ENCODE peak calls at places on chromosomes 16 and 17, in five cellular contexts. One of them, this sample, is unnamed.

GRCh38 chr17:40070895-40071719 is 8.3 kb downstream of the THRA start:
- DNase-seq in PC-3: no peak
- DNase-seq in GM23338: peak; percentile 51
- DNase-seq in HCT116: no peak
- DNase-seq in neural progenitor cell: peak; percentile 54
- DNase-seq in this sample: peak; percentile 44

GRCh38 chr16:14539631-14540030 is 90.4 kb downstream of the PARN start:
- DNase-seq in PC-3: no peak
- DNase-seq in GM23338: no peak
- DNase-seq in HCT116: no peak
- DNase-seq in neural progenitor cell: no peak
- DNase-seq in this sample: peak; percentile 18

GRCh38 chr16:66376577-66377326 is 10.3 kb downstream of the CDH5 start:
- DNase-seq in PC-3: peak; percentile 6
- DNase-seq in GM23338: no peak
- DNase-seq in HCT116: no peak
- DNase-seq in neural progenitor cell: no peak
- DNase-seq in this sample: no peak

GRCh38 chr17:38864636-38865398 is 5.0 kb upstream of the LASP1 start:
- DNase-seq in PC-3: no peak
- DNase-seq in GM23338: peak; percentile 80
- DNase-seq in HCT116: no peak
- DNase-seq in neural progenitor cell: peak; percentile 53
- DNase-seq in this sample: peak; percentile 45

GRCh38 chr16:82983390-82983789 is 356.6 kb downstream of the CDH13 start:
- DNase-seq in PC-3: no peak
- DNase-seq in GM23338: no peak
- DNase-seq in HCT116: no peak
- DNase-seq in neural progenitor cell: no peak
- DNase-seq in this sample: no peak

GRCh38 chr17:62860962-62861873 is 53.1 kb upstream of the MARCHF10 start:
- DNase-seq in PC-3: peak; percentile 83
- DNase-seq in GM23338: no peak
- DNase-seq in HCT116: no peak
- DNase-seq in neural progenitor cell: no peak
- DNase-seq in this sample: no peak

GRCh38 chr17:70905796-70906195 is 736.5 kb downstream of the KCNJ2 start:
- DNase-seq in PC-3: peak; percentile 85
- DNase-seq in GM23338: no peak
- DNase-seq in HCT116: peak; percentile 21
- DNase-seq in neural progenitor cell: no peak
- DNase-seq in this sample: peak; percentile 97

GRCh38 chr17:31279401-31279800 is 17.6 kb downstream of the OMG start:
- DNase-seq in PC-3: no peak
- DNase-seq in GM23338: peak; percentile 64
- DNase-seq in HCT116: no peak
- DNase-seq in neural progenitor cell: no peak
- DNase-seq in this sample: no peak

GRCh38 chr17:54662978-54663876 is 237.4 kb upstream of the TOM1L1 start:
- DNase-seq in PC-3: no peak
- DNase-seq in GM23338: peak; percentile 75
- DNase-seq in HCT116: no peak
- DNase-seq in neural progenitor cell: peak; percentile 30
- DNase-seq in this sample: no peak

GRCh38 chr17:76547642-76548202 is 7.9 kb downstream of the PRCD start:
- DNase-seq in PC-3: no peak
- DNase-seq in GM23338: no peak
- DNase-seq in HCT116: no peak
- DNase-seq in neural progenitor cell: no peak
- DNase-seq in this sample: no peak

GRCh38 chr17:41689497-41690299 is 1.0 kb downstream of the EIF1 start:
- DNase-seq in PC-3: peak; percentile 43
- DNase-seq in GM23338: peak; percentile 83
- DNase-seq in HCT116: no peak
- DNase-seq in neural progenitor cell: peak; percentile 72
- DNase-seq in this sample: peak; percentile 75

GRCh38 chr17:51060396-51060795 is 60.3 kb downstream of the SPAG9 start:
- DNase-seq in PC-3: no peak
- DNase-seq in GM23338: no peak
- DNase-seq in HCT116: no peak
- DNase-seq in neural progenitor cell: no peak
- DNase-seq in this sample: no peak

GRCh38 chr17:74868908-74869255 is 3.9 kb downstream of the FDXR start:
- DNase-seq in PC-3: no peak
- DNase-seq in GM23338: no peak
- DNase-seq in HCT116: no peak
- DNase-seq in neural progenitor cell: no peak
- DNase-seq in this sample: no peak

GRCh38 chr16:59044616-59045015 is 310.5 kb upstream of the GOT2 start:
- DNase-seq in PC-3: no peak
- DNase-seq in GM23338: no peak
- DNase-seq in HCT116: no peak
- DNase-seq in neural progenitor cell: no peak
- DNase-seq in this sample: peak; percentile 2

GRCh38 chr16:1150511-1150982 is 2.4 kb upstream of the CACNA1H start:
- DNase-seq in PC-3: peak; percentile 26
- DNase-seq in GM23338: peak; percentile 64
- DNase-seq in HCT116: peak; percentile 60
- DNase-seq in neural progenitor cell: no peak
- DNase-seq in this sample: peak; percentile 59

GRCh38 chr17:60959696-60960095 is 282.0 kb downstream of the BCAS3 start:
- DNase-seq in PC-3: no peak
- DNase-seq in GM23338: no peak
- DNase-seq in HCT116: no peak
- DNase-seq in neural progenitor cell: no peak
- DNase-seq in this sample: no peak

GRCh38 chr17:29019475-29020181 is 13.8 kb upstream of the SEZ6 start:
- DNase-seq in PC-3: no peak
- DNase-seq in GM23338: peak; percentile 81
- DNase-seq in HCT116: no peak
- DNase-seq in neural progenitor cell: peak; percentile 63
- DNase-seq in this sample: no peak

GRCh38 chr16:35506018-35506897 is 2046.8 kb downstream of the TP53TG3F start:
- DNase-seq in PC-3: no peak
- DNase-seq in GM23338: no peak
- DNase-seq in HCT116: no peak
- DNase-seq in neural progenitor cell: no peak
- DNase-seq in this sample: no peak

GRCh38 chr16:12646490-12647274 is 157.0 kb downstream of the CPPED1 start:
- DNase-seq in PC-3: no peak
- DNase-seq in GM23338: no peak
- DNase-seq in HCT116: no peak
- DNase-seq in neural progenitor cell: no peak
- DNase-seq in this sample: peak; percentile 38

GRCh38 chr17:2406903-2407790 is 6.3 kb upstream of the MNT start:
- DNase-seq in PC-3: peak; percentile 95
- DNase-seq in GM23338: no peak
- DNase-seq in HCT116: peak; percentile 90
- DNase-seq in neural progenitor cell: no peak
- DNase-seq in this sample: peak; percentile 98

GRCh38 chr16:69861276-69862030 is 89.7 kb upstream of the CLEC18A start:
- DNase-seq in PC-3: no peak
- DNase-seq in GM23338: no peak
- DNase-seq in HCT116: no peak
- DNase-seq in neural progenitor cell: no peak
- DNase-seq in this sample: peak; percentile 68

GRCh38 chr16:77551352-77551751 is 116.5 kb upstream of the ADAMTS18 start:
- DNase-seq in PC-3: no peak
- DNase-seq in GM23338: no peak
- DNase-seq in HCT116: no peak
- DNase-seq in neural progenitor cell: no peak
- DNase-seq in this sample: peak; percentile 52

GRCh38 chr16:85918436-85918835 is 19.5 kb downstream of the IRF8 start:
- DNase-seq in PC-3: no peak
- DNase-seq in GM23338: no peak
- DNase-seq in HCT116: no peak
- DNase-seq in neural progenitor cell: no peak
- DNase-seq in this sample: no peak

GRCh38 chr17:69820881-69821473 is 254.0 kb upstream of the KCNJ16 start:
- DNase-seq in PC-3: no peak
- DNase-seq in GM23338: no peak
- DNase-seq in HCT116: no peak
- DNase-seq in neural progenitor cell: no peak
- DNase-seq in this sample: no peak

GRCh38 chr16:89246903-89247733 is 29.6 kb downstream of the ZNF778 start:
- DNase-seq in PC-3: peak; percentile 78
- DNase-seq in GM23338: peak; percentile 88
- DNase-seq in HCT116: peak; percentile 68
- DNase-seq in neural progenitor cell: peak; percentile 95
- DNase-seq in this sample: peak; percentile 95

GRCh38 chr17:82592751-82593589 is 55.3 kb downstream of the WDR45B start:
- DNase-seq in PC-3: peak; percentile 83
- DNase-seq in GM23338: peak; percentile 88
- DNase-seq in HCT116: peak; percentile 70
- DNase-seq in neural progenitor cell: peak; percentile 78
- DNase-seq in this sample: peak; percentile 72

DNA sequence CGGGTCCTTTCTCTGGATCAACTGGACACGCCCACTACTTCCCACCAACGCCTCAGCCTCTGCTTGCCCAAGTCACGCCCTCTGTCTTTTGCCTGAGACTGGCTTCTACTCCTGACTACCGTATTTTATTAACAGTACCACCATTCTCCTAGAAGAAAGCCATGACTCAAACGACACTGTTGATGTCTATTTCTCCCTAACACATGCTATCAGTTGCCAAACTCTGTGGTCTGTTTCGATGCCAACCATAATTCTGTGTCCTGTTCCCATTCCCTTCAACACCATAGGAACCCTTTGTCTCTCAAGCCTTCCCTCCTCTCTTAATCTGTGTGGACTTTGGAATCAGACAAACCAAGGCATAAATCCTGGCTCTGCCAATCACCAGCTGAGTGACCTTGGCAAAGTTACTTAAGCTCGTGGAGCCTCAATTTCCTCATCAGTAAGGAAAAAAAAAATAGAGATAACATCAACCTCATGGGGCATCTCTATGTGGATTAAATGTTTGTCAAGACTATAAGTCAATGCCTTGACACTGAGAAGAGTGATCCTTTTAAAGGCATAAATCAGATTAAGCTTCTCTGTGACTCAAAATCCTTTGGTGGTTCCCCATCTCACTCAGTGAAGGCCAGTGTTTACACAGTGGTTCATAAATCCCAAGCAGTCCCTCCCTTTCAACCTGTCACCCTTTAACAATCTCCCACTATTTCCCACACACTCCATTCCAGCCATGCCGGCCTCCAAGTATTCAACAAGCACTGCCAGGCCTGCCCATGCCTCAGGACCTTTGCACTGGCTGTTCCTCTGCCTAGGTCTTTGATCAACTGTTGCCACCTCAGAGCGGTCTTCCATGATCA is 45.6 kb downstream of the ERN1 start:
- DNase-seq in PC-3: peak; percentile 94
- DNase-seq in GM23338: peak; percentile 49
- DNase-seq in HCT116: no peak
- DNase-seq in neural progenitor cell: no peak
- DNase-seq in this sample: peak; percentile 50
- TF ChIP-seq EZH2phosphoT487 in PC-3: no peak
- TF ChIP-seq EZH2phosphoT487 in GM23338: no peak
- TF ChIP-seq EZH2phosphoT487 in HCT116: no peak
- TF ChIP-seq EZH2phosphoT487 in neural progenitor cell: no peak
- TF ChIP-seq EZH2phosphoT487 in this sample: no peak

DNA sequence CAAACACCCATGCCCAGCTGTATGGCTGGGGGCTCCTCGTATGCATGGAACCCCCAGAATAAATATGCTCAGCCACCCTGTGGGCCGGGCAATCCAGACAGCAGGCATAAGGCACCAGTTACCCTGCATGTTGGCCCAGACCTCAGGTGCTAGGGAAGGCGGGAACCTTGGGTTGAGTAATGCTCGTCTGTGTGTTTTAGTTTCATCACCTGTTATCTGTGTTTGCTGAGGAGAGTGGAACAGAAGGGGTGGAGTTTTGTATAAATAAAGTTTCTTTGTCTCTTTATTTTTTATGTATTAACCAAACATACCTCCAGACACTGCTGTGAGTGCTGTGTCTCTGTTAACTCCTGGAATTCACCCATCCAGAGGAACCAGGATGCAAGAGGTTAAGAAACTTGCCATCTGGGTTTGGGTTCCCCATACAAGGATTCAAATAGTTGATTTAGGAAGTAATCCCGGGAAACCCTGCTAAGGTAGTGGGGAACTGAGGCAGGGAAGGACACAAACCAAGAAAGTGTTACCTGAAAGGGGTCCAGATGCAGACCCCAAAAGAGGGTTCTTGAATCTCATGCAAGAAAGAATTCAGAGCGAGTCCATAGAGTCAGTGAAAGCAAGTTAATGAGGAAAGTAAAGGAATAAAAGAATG is 37.4 kb upstream of the IL21R start:
- DNase-seq in PC-3: peak; percentile 79
- DNase-seq in GM23338: no peak
- DNase-seq in HCT116: no peak
- DNase-seq in neural progenitor cell: no peak
- DNase-seq in this sample: no peak
- TF ChIP-seq EZH2phosphoT487 in PC-3: no peak
- TF ChIP-seq EZH2phosphoT487 in GM23338: no peak
- TF ChIP-seq EZH2phosphoT487 in HCT116: no peak
- TF ChIP-seq EZH2phosphoT487 in neural progenitor cell: no peak
- TF ChIP-seq EZH2phosphoT487 in this sample: no peak

DNA sequence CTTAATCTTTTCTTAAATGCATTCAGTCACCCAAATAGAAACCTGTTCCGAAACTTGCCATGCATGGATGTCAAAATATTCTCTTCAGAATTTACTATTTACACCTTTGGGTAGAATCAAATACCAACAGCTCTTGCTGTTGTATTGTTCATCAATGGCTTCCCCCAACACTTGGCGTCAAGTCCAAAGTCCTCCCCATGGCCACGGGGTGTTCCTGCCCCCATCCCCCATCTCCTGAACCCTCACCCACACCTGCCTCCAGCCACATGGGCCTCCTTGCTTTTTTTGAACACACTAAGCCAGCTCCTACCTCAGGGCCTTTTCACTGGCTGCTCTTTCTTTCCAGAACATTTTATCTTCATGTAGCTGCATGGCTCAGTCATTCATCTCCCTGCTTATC is 4.0 kb upstream of the FAM171A2 start:
- DNase-seq in PC-3: no peak
- DNase-seq in GM23338: no peak
- DNase-seq in HCT116: no peak
- DNase-seq in neural progenitor cell: no peak
- DNase-seq in this sample: no peak
- TF ChIP-seq EZH2phosphoT487 in PC-3: no peak
- TF ChIP-seq EZH2phosphoT487 in GM23338: no peak
- TF ChIP-seq EZH2phosphoT487 in HCT116: no peak
- TF ChIP-seq EZH2phosphoT487 in neural progenitor cell: no peak
- TF ChIP-seq EZH2phosphoT487 in this sample: no peak

DNA sequence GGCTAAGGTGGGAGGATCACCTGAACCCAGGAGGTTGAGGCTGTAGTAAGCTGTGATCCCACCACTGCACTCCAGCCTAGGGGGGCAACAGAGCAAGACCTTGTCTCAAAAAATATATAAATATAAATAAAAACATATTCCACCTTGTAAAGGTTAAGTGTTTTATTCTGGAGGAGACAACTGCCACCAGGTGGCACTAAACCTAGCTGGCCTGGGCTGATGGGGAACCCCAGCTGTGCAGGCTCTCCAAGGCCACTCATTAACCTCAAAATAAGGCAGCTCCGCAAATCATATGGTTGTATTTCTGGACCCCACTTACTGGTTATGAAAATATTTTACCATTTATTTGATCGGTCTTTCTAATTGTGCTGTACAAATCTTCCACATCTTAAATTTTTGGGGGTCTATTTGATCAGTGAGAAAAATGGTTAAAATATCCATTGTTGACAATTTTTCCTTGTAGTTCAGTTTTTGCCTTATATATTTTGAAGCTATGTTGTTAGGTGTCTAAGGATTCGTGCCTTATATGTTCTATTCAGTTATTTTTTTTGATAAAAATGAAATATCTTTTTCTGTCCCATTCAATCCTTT is 8.5 kb upstream of the ICAM2 start:
- DNase-seq in PC-3: peak; percentile 85
- DNase-seq in GM23338: peak; percentile 82
- DNase-seq in HCT116: peak; percentile 66
- DNase-seq in neural progenitor cell: peak; percentile 72
- DNase-seq in this sample: peak; percentile 81
- TF ChIP-seq EZH2phosphoT487 in PC-3: no peak
- TF ChIP-seq EZH2phosphoT487 in GM23338: no peak
- TF ChIP-seq EZH2phosphoT487 in HCT116: no peak
- TF ChIP-seq EZH2phosphoT487 in neural progenitor cell: no peak
- TF ChIP-seq EZH2phosphoT487 in this sample: no peak

This sample was measured in GM23248.